ENCODE peak calls at places on chromosomes 16 and 17, in six cellular contexts. Z is heart right ventricle, I is lower leg skin, C is uterus, B is OCI-LY7, N is cardiac fibroblast. M is an unnamed sample.

GRCh38 chr17:72145972-72146755 is 25.3 kb downstream of the SOX9 start:
- DNase-seq in Z (no peak), I (no peak), C (no peak), B (no peak), N (no peak), M (no peak)

GRCh38 chr17:66711936-66712335 is 123.0 kb upstream of the CACNG5 start:
- DNase-seq in Z (no peak), I (no peak), C (no peak), B (no peak), N (no peak), M (no peak)

GRCh38 chr17:16496820-16497489 is 5.0 kb upstream of the LRRC75A start:
- DNase-seq in Z (no peak), I (no peak), C (no peak), B (no peak), N (no peak), M (no peak)

GRCh38 chr16:75621170-75621477 is 2.0 kb downstream of the ADAT1 start:
- DNase-seq in Z (no peak), I (no peak), C (no peak), B (peak), N (peak), M (no peak)

GRCh38 chr16:1884155-1884760 is 12.3 kb upstream of the MEIOB start:
- DNase-seq in Z (no peak), I (no peak), C (no peak), B (peak), N (peak), M (no peak)

GRCh38 chr17:81601525-81602120 is 35.3 kb downstream of the NPLOC4 start:
- DNase-seq in Z (peak), I (peak), C (no peak), B (peak), N (peak), M (no peak)

GRCh38 chr17:68600881-68601564 is at the start of gene FAM20A:
- DNase-seq in Z (peak), I (no peak), C (peak), B (no peak), N (no peak), M (no peak)

GRCh38 chr17:59496178-59496577 is 69.2 kb upstream of the DHX40 start:
- DNase-seq in Z (no peak), I (no peak), C (no peak), B (no peak), N (no peak), M (peak)

GRCh38 chr16:71428883-71429282 is 13.0 kb downstream of the TLE7 start:
- DNase-seq in Z (no peak), I (no peak), C (no peak), B (no peak), N (peak), M (no peak)

GRCh38 chr17:40775945-40776344 is 3.9 kb upstream of the KRT26 start:
- DNase-seq in Z (no peak), I (no peak), C (no peak), B (no peak), N (no peak), M (no peak)

GRCh38 chr16:83734136-83734535 is 73.6 kb upstream of the HSBP1 start:
- DNase-seq in Z (no peak), I (no peak), C (no peak), B (no peak), N (no peak), M (no peak)

GRCh38 chr16:4316103-4316731 is 350 bp downstream of the GLIS2 start:
- DNase-seq in Z (no peak), I (no peak), C (peak), B (no peak), N (peak), M (no peak)

GRCh38 chr17:1082579-1082978 is 85.7 kb downstream of the TIMM22 start:
- DNase-seq in Z (no peak), I (no peak), C (no peak), B (no peak), N (peak), M (no peak)

GRCh38 chr17:13140750-13141149 is 122.9 kb upstream of the ELAC2 start:
- DNase-seq in Z (no peak), I (no peak), C (no peak), B (no peak), N (no peak), M (no peak)

GRCh38 chr16:64872101-64872500 is 249.8 kb downstream of the CDH11 start:
- DNase-seq in Z (no peak), I (no peak), C (no peak), B (no peak), N (no peak), M (no peak)

GRCh38 chr17:40443196-40443987 is at the start of gene IGFBP4:
- DNase-seq in Z (peak), I (peak), C (peak), B (peak), N (peak), M (peak)

GRCh38 chr16:81488687-81489411 is 44.2 kb downstream of the CMIP start:
- DNase-seq in Z (no peak), I (no peak), C (no peak), B (no peak), N (no peak), M (no peak)

GRCh38 chr17:49576121-49576905 is 642 bp downstream of the NXPH3 start:
- DNase-seq in Z (no peak), I (no peak), C (peak), B (no peak), N (peak), M (no peak)

GRCh38 chr17:19876524-19877161 is 8.9 kb upstream of the ULK2 start:
- DNase-seq in Z (peak), I (peak), C (no peak), B (no peak), N (no peak), M (peak)

GRCh38 chr17:64781394-64781793 is 119.3 kb upstream of the SMURF2 start:
- DNase-seq in Z (peak), I (peak), C (peak), B (peak), N (peak), M (no peak)

GRCh38 chr17:1931759-1932579 is 93.2 kb downstream of the RTN4RL1 start:
- DNase-seq in Z (peak), I (no peak), C (no peak), B (no peak), N (no peak), M (peak)

GRCh38 chr17:31158741-31159377 is 64.1 kb downstream of the NF1 start:
- DNase-seq in Z (no peak), I (no peak), C (no peak), B (no peak), N (no peak), M (no peak)

GRCh38 chr17:77616243-77616731 is 342.2 kb upstream of the TNRC6C start:
- DNase-seq in Z (no peak), I (no peak), C (peak), B (no peak), N (no peak), M (no peak)

GRCh38 chr16:87746178-87746577 is 19.6 kb downstream of the KLHDC4 start:
- DNase-seq in Z (no peak), I (no peak), C (no peak), B (no peak), N (no peak), M (no peak)

GRCh38 chr17:64750891-64751677 is 89.0 kb upstream of the SMURF2 start:
- DNase-seq in Z (no peak), I (no peak), C (no peak), B (no peak), N (no peak), M (no peak)

GRCh38 chr16:9919460-9919859 is 262.8 kb downstream of the GRIN2A start:
- DNase-seq in Z (no peak), I (no peak), C (no peak), B (no peak), N (no peak), M (no peak)
- TF ChIP-seq CTCF in Z (no peak), I (no peak), C (no peak), B (no peak), N (no peak), M (no peak)

GRCh38 chr17:45793999-45794540 is 9.9 kb downstream of the CRHR1 start:
- DNase-seq in Z (no peak), I (no peak), C (no peak), B (no peak), N (no peak), M (no peak)

GRCh38 chr17:45792437-45792836 is 8.3 kb downstream of the CRHR1 start:
- DNase-seq in Z (no peak), I (no peak), C (no peak), B (no peak), N (no peak), M (no peak)

GRCh38 chr17:45791935-45792334 is 7.8 kb downstream of the CRHR1 start:
- DNase-seq in Z (no peak), I (peak), C (no peak), B (no peak), N (no peak), M (no peak)

GRCh38 chr17:45792995-45793755 is 9.1 kb downstream of the CRHR1 start:
- DNase-seq in Z (no peak), I (no peak), C (no peak), B (no peak), N (peak), M (no peak)

GRCh38 chr17:45794840-45795239 is 10.7 kb downstream of the CRHR1 start:
- DNase-seq in Z (no peak), I (no peak), C (no peak), B (no peak), N (peak), M (no peak)
- TF ChIP-seq CTCF in Z (no peak), I (no peak), C (no peak), B (no peak), N (no peak), M (no peak)

GRCh38 chr17:9241774-9242496 is 220.6 kb downstream of the NTN1 start:
- DNase-seq in Z (peak), I (no peak), C (no peak), B (no peak), N (no peak), M (no peak)

GRCh38 chr17:9239821-9240658 is 218.7 kb downstream of the NTN1 start:
- DNase-seq in Z (peak), I (peak), C (peak), B (peak), N (peak), M (peak)

GRCh38 chr17:9241371-9241712 is 220.0 kb downstream of the NTN1 start:
- DNase-seq in Z (peak), I (no peak), C (peak), B (no peak), N (no peak), M (no peak)

GRCh38 chr17:9239260-9239820 is 218.0 kb downstream of the NTN1 start:
- DNase-seq in Z (no peak), I (no peak), C (no peak), B (no peak), N (no peak), M (peak)

DNA sequence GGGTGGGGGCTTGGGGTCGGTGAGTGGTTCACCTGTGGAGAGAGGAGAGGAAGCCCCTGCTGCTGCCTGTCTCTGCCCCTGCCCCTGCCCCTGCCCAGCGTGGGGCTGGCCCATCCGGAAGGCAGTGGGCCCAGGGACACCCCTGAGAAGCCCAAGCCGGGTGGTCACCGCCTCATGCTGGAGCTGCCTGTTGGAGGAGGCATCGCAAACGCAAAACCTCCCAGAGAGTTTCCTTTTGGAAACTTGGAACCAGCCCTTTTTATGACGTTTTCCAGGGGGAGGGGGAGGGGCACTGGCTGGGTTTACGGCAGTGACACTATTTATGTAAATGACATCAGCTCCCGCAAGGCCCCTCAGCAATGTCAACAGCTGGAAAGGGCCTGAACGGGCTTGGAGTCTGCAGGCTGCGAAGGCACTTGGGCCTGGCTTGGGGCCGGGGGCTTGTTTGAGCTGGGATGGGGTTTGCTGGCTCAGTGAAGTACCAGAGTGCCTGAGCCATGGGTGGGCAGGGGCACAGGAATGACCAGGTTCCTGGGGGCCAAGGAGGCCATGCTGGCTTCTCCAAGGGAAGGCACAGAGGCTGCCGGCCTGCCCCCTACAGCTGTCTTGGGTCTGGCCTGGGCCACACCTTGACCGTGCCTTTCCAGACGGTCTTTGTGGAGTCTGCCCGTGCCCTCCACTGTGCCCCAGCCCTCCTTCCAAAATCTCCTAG is 219.5 kb downstream of the NTN1 start:
- DNase-seq in Z (peak), I (peak), C (peak), B (no peak), N (peak), M (peak)
- TF ChIP-seq CTCF in Z (no peak), I (no peak), C (no peak), B (no peak), N (no peak), M (no peak)

DNA sequence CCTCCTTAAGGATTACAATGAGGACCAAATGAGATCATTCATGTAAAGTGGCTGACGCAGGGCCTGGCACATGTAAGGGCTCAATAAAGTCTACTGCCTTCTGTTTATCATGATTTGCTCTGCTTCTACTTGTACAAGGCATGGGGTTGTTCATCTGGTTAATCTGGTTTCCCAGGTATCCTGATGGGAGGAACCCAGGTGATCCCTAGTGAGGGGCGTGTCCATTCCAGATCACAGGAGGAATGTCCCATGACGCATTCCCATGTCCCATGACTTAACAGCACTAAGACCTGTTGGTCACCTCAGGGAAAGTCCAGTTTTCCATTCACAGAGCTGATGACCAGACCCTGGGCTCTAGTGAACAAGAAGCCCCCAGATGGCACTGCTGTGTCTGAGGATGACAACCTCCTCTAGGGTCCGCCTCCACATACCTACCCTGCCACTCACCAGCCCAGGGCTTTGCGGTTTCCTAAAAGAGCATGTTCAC is 11.5 kb upstream of the TPPP3 start:
- DNase-seq in Z (no peak), I (peak), C (no peak), B (no peak), N (no peak), M (no peak)
- TF ChIP-seq CTCF in Z (no peak), I (no peak), C (no peak), B (no peak), N (no peak), M (no peak)

GRCh38 chr17:45019177-45019711 is 32.2 kb downstream of the DCAKD start:
- DNase-seq in Z (peak), I (no peak), C (peak), B (peak), N (no peak), M (peak)
- TF ChIP-seq CTCF in Z (peak), I (no peak), C (peak), B (peak), N (peak), M (peak)

DNA sequence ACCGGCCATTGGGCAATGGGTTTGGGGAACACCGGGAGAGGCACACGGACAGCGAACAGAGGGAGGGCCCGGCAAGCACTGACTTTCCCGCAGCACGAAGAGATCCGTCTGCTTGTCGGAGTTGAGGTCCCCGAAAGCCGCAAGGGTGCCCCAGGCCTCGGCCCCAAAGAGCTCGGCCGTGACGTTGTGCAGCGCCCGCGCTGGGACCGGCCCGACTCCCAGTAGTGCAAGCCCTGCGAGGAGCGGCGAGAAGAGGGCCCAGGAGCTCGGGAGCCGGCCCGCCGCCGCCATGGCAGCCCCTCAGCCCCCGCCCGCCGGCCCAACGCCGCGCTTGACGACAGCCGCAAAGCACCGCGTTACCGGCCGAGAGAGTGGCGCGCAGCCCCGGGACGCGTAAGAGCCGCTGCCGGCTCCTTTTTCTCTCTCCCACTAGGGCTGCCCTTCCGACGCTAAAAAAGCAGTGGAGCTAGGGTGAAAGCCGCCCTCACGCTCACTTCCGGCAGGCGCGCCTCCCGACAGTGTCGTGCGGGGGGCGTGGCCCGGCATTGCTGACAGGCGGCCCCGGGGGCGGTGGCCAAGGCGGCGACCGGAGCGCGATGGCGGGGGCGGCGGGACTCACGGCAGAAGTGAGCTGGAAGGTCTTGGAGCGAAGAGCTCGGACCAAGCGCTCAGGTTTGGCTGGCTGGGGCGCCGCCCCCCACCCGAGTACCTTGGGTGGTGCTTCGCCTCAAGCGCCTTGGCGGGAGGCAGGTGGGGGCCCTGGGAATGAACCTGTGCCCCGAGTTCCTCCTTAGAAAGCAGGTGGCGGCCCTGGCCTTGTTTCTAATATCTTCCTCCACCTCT is at the start of the genes ITFG1 and PHKB:
- DNase-seq in Z (peak), I (peak), C (peak), B (peak), N (peak), M (peak)
- TF ChIP-seq CTCF in Z (peak), I (no peak), C (peak), B (peak), N (peak), M (peak)

GRCh38 chr16:47660540-47660939 is 199.4 kb downstream of the PHKB start:
- DNase-seq in Z (no peak), I (no peak), C (no peak), B (peak), N (no peak), M (no peak)
- TF ChIP-seq CTCF in Z (no peak), I (no peak), C (no peak), B (no peak), N (no peak), M (no peak)

GRCh38 chr17:41935641-41936040 is 5.2 kb downstream of the ODAD4 start:
- DNase-seq in Z (no peak), I (no peak), C (no peak), B (no peak), N (no peak), M (no peak)

GRCh38 chr17:41925991-41926590 is 4.3 kb upstream of the ODAD4 start:
- DNase-seq in Z (no peak), I (no peak), C (no peak), B (no peak), N (no peak), M (no peak)

GRCh38 chr17:41932821-41933389 is 2.5 kb downstream of the ODAD4 start:
- DNase-seq in Z (no peak), I (no peak), C (no peak), B (no peak), N (no peak), M (no peak)

GRCh38 chr17:41928693-41929251 is 1.6 kb upstream of the ODAD4 start:
- DNase-seq in Z (no peak), I (no peak), C (no peak), B (no peak), N (no peak), M (no peak)

GRCh38 chr17:41930009-41930832 is at the start of gene ODAD4:
- DNase-seq in Z (peak), I (peak), C (peak), B (peak), N (peak), M (peak)
- TF ChIP-seq CTCF in Z (peak), I (no peak), C (peak), B (peak), N (peak), M (peak)

GRCh38 chr16:27368358-27368722 is 33.6 kb upstream of the IL21R start:
- DNase-seq in Z (no peak), I (no peak), C (no peak), B (no peak), N (no peak), M (no peak)
- TF ChIP-seq CTCF in Z (peak), I (no peak), C (no peak), B (no peak), N (no peak), M (no peak)

GRCh38 chr16:352547-353403 is at the start of gene AXIN1:
- DNase-seq in Z (peak), I (peak), C (peak), B (peak), N (peak), M (peak)
- TF ChIP-seq CTCF in Z (peak), I (no peak), C (peak), B (no peak), N (peak), M (peak)

M was measured in gastrocnemius medialis.